ENCODE peak calls at places on chromosomes 5 and 9, in four cellular contexts. M is GM12891, O is H1, E is GM12878. G is an unnamed sample.

GRCh38 chr9:110960288-110960687 is 78.0 kb downstream of the LPAR1 start:
- DNase-seq in M (no peak), O (no peak), E (no peak), G (no peak)

GRCh38 chr5:14171621-14172020 is 28.5 kb downstream of the TRIO start:
- DNase-seq in M (no peak), O (no peak), E (no peak), G (no peak)

GRCh38 chr5:113236536-113237308 is 198.1 kb downstream of the TSSK1B start:
- DNase-seq in M (no peak), O (peak), E (no peak), G (no peak)

GRCh38 chr5:73998496-73998895 is 372.5 kb downstream of the ARHGEF28 start:
- DNase-seq in M (no peak), O (no peak), E (no peak), G (no peak)

GRCh38 chr5:14671414-14671813 is 6.9 kb downstream of the OTULIN start:
- DNase-seq in M (no peak), O (no peak), E (no peak), G (no peak)

GRCh38 chr5:135190345-135191083 is 156.5 kb upstream of the PITX1 start:
- DNase-seq in M (no peak), O (peak), E (no peak), G (no peak)

GRCh38 chr9:1726993-1727759 is 288.0 kb upstream of the SMARCA2 start:
- DNase-seq in M (no peak), O (no peak), E (no peak), G (peak)

GRCh38 chr9:2132484-2133082 is 117.4 kb downstream of the SMARCA2 start:
- DNase-seq in M (no peak), O (no peak), E (no peak), G (peak)

GRCh38 chr5:123670981-123671557 is 159.1 kb downstream of the CSNK1G3 start:
- DNase-seq in M (peak), O (peak), E (no peak), G (peak)

GRCh38 chr9:69898714-69899209 is 78.1 kb downstream of the CFAP95 start:
- DNase-seq in M (no peak), O (no peak), E (no peak), G (no peak)

DNA sequence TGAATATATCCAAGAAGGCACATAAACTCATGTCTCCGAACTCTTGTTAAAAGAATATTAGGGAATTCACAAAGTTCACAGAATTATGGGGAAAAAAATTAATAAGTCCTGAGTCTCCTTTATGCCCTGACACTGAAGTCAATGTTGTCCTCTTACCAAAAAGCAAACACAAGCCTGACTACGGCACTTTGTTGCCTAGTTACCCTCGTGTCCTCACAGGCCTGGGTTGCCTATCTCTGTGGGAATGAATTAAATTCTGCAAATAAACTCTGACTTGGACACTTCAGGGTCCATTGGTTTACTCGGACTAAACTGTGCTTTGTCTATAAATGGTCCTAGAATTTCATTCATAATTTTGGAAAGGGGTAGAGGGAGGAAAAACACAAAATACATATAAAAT is 143.0 kb upstream of the PDE4D start:
- DNase-seq in M (no peak), O (no peak), E (no peak), G (no peak)
- TF ChIP-seq TAF1 in M (no peak), O (no peak), E (no peak), G (no peak)

DNA sequence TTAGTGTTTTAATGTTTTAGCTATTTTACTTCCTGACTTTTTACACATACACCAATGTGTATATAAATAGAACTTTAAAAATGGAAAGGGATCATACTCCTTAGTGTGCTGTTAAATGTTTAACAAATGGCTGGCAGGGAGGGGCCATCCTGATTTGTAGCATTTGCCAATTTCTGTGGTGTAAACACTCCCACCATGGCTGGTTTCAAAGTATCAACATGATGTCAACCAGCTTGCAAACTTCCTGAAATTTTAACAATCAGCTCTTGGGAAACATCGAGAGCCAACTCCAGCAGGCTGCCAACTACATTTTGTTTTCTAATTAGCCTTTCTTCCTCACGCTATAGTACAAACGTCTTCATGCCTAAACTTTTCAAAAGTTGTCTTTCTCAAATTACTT is 135.8 kb downstream of the PDZD2 start:
- DNase-seq in M (no peak), O (no peak), E (no peak), G (no peak)
- TF ChIP-seq TAF1 in M (no peak), O (no peak), E (no peak), G (no peak)

DNA sequence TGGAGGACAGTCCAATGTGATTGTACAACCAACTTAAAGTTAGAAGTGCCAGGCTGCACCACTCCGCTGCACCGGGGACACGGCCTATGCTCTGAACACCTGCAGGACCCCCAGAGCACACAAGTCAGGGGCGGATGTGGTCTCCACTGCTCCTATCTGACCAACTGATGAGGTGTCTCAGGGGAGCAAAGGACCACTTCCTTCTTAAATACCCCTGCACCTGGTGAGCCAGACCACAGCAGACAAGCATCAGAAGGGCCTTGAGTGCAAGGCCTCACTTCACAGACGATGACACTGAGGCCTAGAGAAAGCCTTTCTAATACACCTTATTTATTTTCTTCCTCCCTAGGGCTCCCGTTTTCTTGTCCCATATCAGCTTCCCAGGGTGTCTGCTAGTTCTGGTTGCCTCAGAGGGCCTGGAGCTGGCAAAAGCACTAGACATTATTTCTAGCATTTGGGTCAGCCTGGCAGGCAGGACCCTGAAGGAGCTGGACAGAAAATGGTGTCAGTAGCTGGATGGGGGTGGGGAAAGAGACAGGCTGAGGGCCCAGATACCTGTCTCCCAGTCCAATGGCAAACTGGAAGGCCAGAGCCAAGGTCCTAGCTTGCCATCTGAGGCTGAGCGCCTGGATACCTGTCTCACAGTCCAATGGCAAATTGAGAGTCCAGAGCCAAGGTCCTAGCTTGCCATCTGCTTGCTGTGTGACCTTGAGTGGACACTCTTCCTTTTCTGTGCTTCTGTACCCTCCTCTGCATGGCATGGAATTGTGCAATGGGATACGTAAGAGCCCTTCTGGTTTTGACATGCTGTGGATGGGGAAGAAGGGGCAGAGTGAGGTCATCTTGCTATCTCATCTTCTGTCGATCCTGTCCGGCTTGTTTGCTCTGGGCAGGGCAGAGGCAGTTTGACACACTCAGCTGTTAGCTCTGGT is 9.0 kb downstream of the CCDC69 start:
- DNase-seq in M (peak), O (no peak), E (peak), G (no peak)
- TF ChIP-seq TAF1 in M (peak), O (no peak), E (no peak), G (no peak)

DNA sequence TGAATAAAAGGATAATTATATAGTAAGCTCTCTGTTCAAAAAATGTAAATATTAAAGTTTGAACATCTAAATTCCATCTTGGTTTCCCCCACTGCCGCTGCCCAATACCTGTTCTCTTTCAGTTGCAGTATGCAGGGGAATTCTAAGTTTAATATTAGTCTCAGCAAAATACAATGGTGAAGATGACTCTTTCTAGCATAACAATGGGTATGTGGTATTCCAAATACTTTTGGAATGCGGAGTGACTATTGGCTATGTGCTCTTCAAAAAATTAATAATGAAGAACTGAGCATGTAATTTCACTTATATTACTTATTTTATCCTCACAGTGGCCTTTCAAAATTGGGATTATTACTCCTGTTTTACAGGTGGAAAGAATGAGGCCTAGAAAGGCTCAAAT is 3.4 kb downstream of the CDKN2B-AS1 start:
- DNase-seq in M (no peak), O (no peak), E (no peak), G (no peak)
- TF ChIP-seq TAF1 in M (no peak), O (no peak), E (no peak), G (no peak)

GRCh38 chr5:146039420-146039819 is 66.0 kb downstream of the PLAC8L1 start:
- DNase-seq in M (no peak), O (no peak), E (no peak), G (no peak)
- TF ChIP-seq TAF1 in M (no peak), O (no peak), E (no peak), G (no peak)

DNA sequence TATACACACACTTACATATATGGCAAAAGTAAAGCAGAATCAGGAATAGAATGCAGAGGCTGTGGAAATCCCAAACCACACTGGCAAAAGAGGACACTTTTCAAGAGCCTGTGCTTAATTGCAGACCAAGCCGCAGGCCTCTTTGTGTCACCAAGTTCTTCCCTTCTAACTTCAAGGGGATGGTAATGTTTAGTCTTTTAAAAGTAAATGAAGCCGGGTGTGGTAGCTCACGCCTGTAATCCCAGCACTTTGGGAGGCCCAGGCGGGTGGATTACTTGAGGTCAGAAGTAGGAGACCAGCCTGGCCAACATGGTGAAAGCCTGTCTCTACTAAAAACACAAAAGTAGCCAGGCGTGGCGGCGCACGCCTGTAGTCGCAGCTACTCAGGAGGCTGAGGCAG is 28.7 kb downstream of the ROR2 start:
- DNase-seq in M (no peak), O (no peak), E (no peak), G (no peak)
- TF ChIP-seq TAF1 in M (no peak), O (no peak), E (no peak), G (no peak)

GRCh38 chr9:119853126-119853525 is 483.9 kb upstream of the BRINP1 start:
- DNase-seq in M (no peak), O (no peak), E (no peak), G (no peak)
- TF ChIP-seq TAF1 in M (no peak), O (no peak), E (no peak), G (no peak)

GRCh38 chr9:93060746-93061259 is 2.3 kb downstream of the SUSD3 start:
- DNase-seq in M (no peak), O (no peak), E (peak), G (no peak)
- TF ChIP-seq TAF1 in M (no peak), O (no peak), E (no peak), G (no peak)